ENCODE peak calls at places on chromosomes 13 and 19, in five cellular contexts. One of them, this sample, is unnamed.

GRCh38 chr13:78595819-78596700 is 7.3 kb downstream of the POU4F1 start:
- DNase-seq in RWPE1: no peak
- DNase-seq in mucosa of descending colon: no peak
- DNase-seq in activated gamma-delta T cell treated with anti-CD3 and anti-CD28 coated beads, Interleukin-2, amount 50 U/mL, for 16 hours: no peak
- DNase-seq in CD4-positive, alpha-beta T cell: no peak
- DNase-seq in this sample: no peak

GRCh38 chr13:110291286-110291685 is 15.7 kb downstream of the COL4A1 start:
- DNase-seq in RWPE1: no peak
- DNase-seq in mucosa of descending colon: no peak
- DNase-seq in activated gamma-delta T cell treated with anti-CD3 and anti-CD28 coated beads, Interleukin-2, amount 50 U/mL, for 16 hours: no peak
- DNase-seq in CD4-positive, alpha-beta T cell: no peak
- DNase-seq in this sample: no peak

GRCh38 chr19:34556500-34556899 is 74.9 kb downstream of the WTIP start:
- DNase-seq in RWPE1: no peak
- DNase-seq in mucosa of descending colon: no peak
- DNase-seq in activated gamma-delta T cell treated with anti-CD3 and anti-CD28 coated beads, Interleukin-2, amount 50 U/mL, for 16 hours: no peak
- DNase-seq in CD4-positive, alpha-beta T cell: no peak
- DNase-seq in this sample: no peak

GRCh38 chr13:42577538-42577937 is 3.6 kb downstream of the TNFSF11 start:
- DNase-seq in RWPE1: no peak
- DNase-seq in mucosa of descending colon: no peak
- DNase-seq in activated gamma-delta T cell treated with anti-CD3 and anti-CD28 coated beads, Interleukin-2, amount 50 U/mL, for 16 hours: no peak
- DNase-seq in CD4-positive, alpha-beta T cell: no peak
- DNase-seq in this sample: no peak

GRCh38 chr13:61414686-61415664 is 674 bp downstream of the PCDH20 start:
- DNase-seq in RWPE1: peak; percentile 45
- DNase-seq in mucosa of descending colon: peak; percentile 69
- DNase-seq in activated gamma-delta T cell treated with anti-CD3 and anti-CD28 coated beads, Interleukin-2, amount 50 U/mL, for 16 hours: no peak
- DNase-seq in CD4-positive, alpha-beta T cell: no peak
- DNase-seq in this sample: no peak

GRCh38 chr13:76349700-76350099 is 536.5 kb downstream of the KCTD12 start:
- DNase-seq in RWPE1: no peak
- DNase-seq in mucosa of descending colon: no peak
- DNase-seq in activated gamma-delta T cell treated with anti-CD3 and anti-CD28 coated beads, Interleukin-2, amount 50 U/mL, for 16 hours: no peak
- DNase-seq in CD4-positive, alpha-beta T cell: no peak
- DNase-seq in this sample: no peak

GRCh38 chr13:25064396-25064795 is 31.5 kb upstream of the PABPC3 start:
- DNase-seq in RWPE1: no peak
- DNase-seq in mucosa of descending colon: no peak
- DNase-seq in activated gamma-delta T cell treated with anti-CD3 and anti-CD28 coated beads, Interleukin-2, amount 50 U/mL, for 16 hours: no peak
- DNase-seq in CD4-positive, alpha-beta T cell: no peak
- DNase-seq in this sample: no peak

GRCh38 chr19:860481-861098 is 1.1 kb downstream of the CFD start:
- DNase-seq in RWPE1: peak; percentile 56
- DNase-seq in mucosa of descending colon: peak; percentile 85
- DNase-seq in activated gamma-delta T cell treated with anti-CD3 and anti-CD28 coated beads, Interleukin-2, amount 50 U/mL, for 16 hours: peak; percentile 35
- DNase-seq in CD4-positive, alpha-beta T cell: peak; percentile 19
- DNase-seq in this sample: peak; percentile 66

GRCh38 chr13:41276824-41277223 is 13.4 kb upstream of the MTRF1 start:
- DNase-seq in RWPE1: no peak
- DNase-seq in mucosa of descending colon: no peak
- DNase-seq in activated gamma-delta T cell treated with anti-CD3 and anti-CD28 coated beads, Interleukin-2, amount 50 U/mL, for 16 hours: no peak
- DNase-seq in CD4-positive, alpha-beta T cell: no peak
- DNase-seq in this sample: no peak

GRCh38 chr19:29515233-29515619 is 10.6 kb upstream of the VSTM2B start:
- DNase-seq in RWPE1: no peak
- DNase-seq in mucosa of descending colon: no peak
- DNase-seq in activated gamma-delta T cell treated with anti-CD3 and anti-CD28 coated beads, Interleukin-2, amount 50 U/mL, for 16 hours: no peak
- DNase-seq in CD4-positive, alpha-beta T cell: no peak
- DNase-seq in this sample: no peak

GRCh38 chr19:13051581-13052165 is 51.0 kb downstream of the LYL1 start:
- DNase-seq in RWPE1: peak; percentile 65
- DNase-seq in mucosa of descending colon: peak; percentile 81
- DNase-seq in activated gamma-delta T cell treated with anti-CD3 and anti-CD28 coated beads, Interleukin-2, amount 50 U/mL, for 16 hours: no peak
- DNase-seq in CD4-positive, alpha-beta T cell: no peak
- DNase-seq in this sample: no peak

GRCh38 chr13:72004236-72004635 is 137.2 kb upstream of the DACH1 start:
- DNase-seq in RWPE1: no peak
- DNase-seq in mucosa of descending colon: no peak
- DNase-seq in activated gamma-delta T cell treated with anti-CD3 and anti-CD28 coated beads, Interleukin-2, amount 50 U/mL, for 16 hours: no peak
- DNase-seq in CD4-positive, alpha-beta T cell: no peak
- DNase-seq in this sample: no peak

GRCh38 chr13:36345438-36346221 is 564 bp downstream of the SPART start:
- DNase-seq in RWPE1: peak; percentile 58
- DNase-seq in mucosa of descending colon: peak; percentile 53
- DNase-seq in activated gamma-delta T cell treated with anti-CD3 and anti-CD28 coated beads, Interleukin-2, amount 50 U/mL, for 16 hours: peak; percentile 1
- DNase-seq in CD4-positive, alpha-beta T cell: peak; percentile 4
- DNase-seq in this sample: no peak